ENCODE peak calls at places on chromosome 19, in four cellular contexts. U is coronary artery; W is caudate nucleus; F is stimulated activated CD4-positive, alpha-beta T cell treated with anti-CD3 and anti-CD28 coated beads, Interleukin-4, amount 100 ng/mL, for 48 hours. D is an unnamed sample.
A peak's percentile ranks its signal among the peaks of the same experiment; 100 is the strongest.

GRCh38 chr19:23996549-23996948 is 81.9 kb downstream of the ZNF726 start:
- DNase-seq in W (no peak), U (no peak), F (no peak), D (no peak)

GRCh38 chr19:459724-460511 is 915 bp downstream of the SHC2 start:
- DNase-seq in W (peak; percentile 36), U (no peak), F (no peak), D (peak; percentile 68)

GRCh38 chr19:55156202-55157063 is 1.1 kb downstream of the TNNI3 start:
- DNase-seq in W (no peak), F (no peak), U (no peak), D (no peak)

GRCh38 chr19:44552324-44552723 is 22.8 kb upstream of the CEACAM20 start:
- DNase-seq in W (no peak), U (no peak), F (peak; percentile 21), D (no peak)

GRCh38 chr19:49301165-49301865 is 23.7 kb downstream of the SLC6A16 start:
- DNase-seq in F (peak; percentile 78), U (no peak), W (peak; percentile 21), D (peak; percentile 54)

GRCh38 chr19:53621885-53622710 is 9.7 kb upstream of the DPRX start:
- DNase-seq in U (no peak), F (no peak), W (no peak), D (no peak)

GRCh38 chr19:42441047-42441440 is 1.7 kb downstream of the CXCL17 start:
- DNase-seq in F (no peak), U (no peak), W (no peak), D (no peak)

GRCh38 chr19:927044-927706 is 1.3 kb downstream of the ARID3A start:
- DNase-seq in W (no peak), F (no peak), U (no peak), D (no peak)

GRCh38 chr19:29269641-29270040 is 56.7 kb upstream of the UQCRFS1 start:
- DNase-seq in U (peak; percentile 31), F (no peak), W (no peak), D (no peak)

GRCh38 chr19:29815231-29815630 is 3.4 kb downstream of the CCNE1 start:
- DNase-seq in F (no peak), W (no peak), U (no peak), D (no peak)

GRCh38 chr19:1445932-1446712 is 3.8 kb upstream of the APC2 start:
- DNase-seq in F (no peak), U (no peak), W (peak; percentile 28), D (peak; percentile 52)

GRCh38 chr19:33390908-33391630 is 17.6 kb downstream of the CEBPG start:
- DNase-seq in U (no peak), W (no peak), F (no peak), D (no peak)

GRCh38 chr19:49335071-49335783 is at the start of gene CD37:
- DNase-seq in U (peak; percentile 75), F (no peak), W (no peak), D (no peak)

GRCh38 chr19:3343619-3344502 is 22.5 kb upstream of the NFIC start:
- DNase-seq in W (peak; percentile 73), F (peak; percentile 43), U (peak; percentile 96), D (peak; percentile 22)

GRCh38 chr19:27774827-27775226 is 1438.1 kb downstream of the UQCRFS1 start:
- DNase-seq in U (no peak), W (no peak), F (no peak), D (no peak)

GRCh38 chr19:12648088-12648487 is 18.5 kb downstream of the MAN2B1 start:
- DNase-seq in F (no peak), W (no peak), U (no peak), D (no peak)

GRCh38 chr19:54207908-54208783 is 7.5 kb downstream of the RPS9 start:
- DNase-seq in W (no peak), F (peak; percentile 54), U (no peak), D (peak; percentile 50)

GRCh38 chr19:34474233-34474989 is 7.1 kb upstream of the WTIP start:
- DNase-seq in W (no peak), F (no peak), U (no peak), D (no peak)

GRCh38 chr19:11375143-11375948 is 880 bp downstream of the SWSAP1 start:
- DNase-seq in U (peak; percentile 83), F (peak; percentile 63), W (no peak), D (no peak)

GRCh38 chr19:3682741-3683404 is 17.4 kb downstream of the PIP5K1C start:
- DNase-seq in U (no peak), W (no peak), F (no peak), D (no peak)